ENCODE peak calls at places on chromosomes 3 and 15, in five cellular contexts. F is sciatic nerve, E is posterior cingulate gyrus, L is heart left ventricle, V is T-helper 9 cell. J is an unnamed sample.

GRCh38 chr15:63446260-63446659 is 58.1 kb upstream of the USP3 start:
- DNase-seq in F (no peak), E (no peak), L (no peak), V (no peak), J (no peak)

GRCh38 chr15:88072598-88073385 is 183.7 kb downstream of the NTRK3 start:
- DNase-seq in F (no peak), E (no peak), L (no peak), V (no peak), J (no peak)

GRCh38 chr3:183591881-183592521 is 36.5 kb upstream of the KLHL6 start:
- DNase-seq in F (no peak), E (no peak), L (no peak), V (no peak), J (no peak)

GRCh38 chr15:74841761-74842385 is 1.1 kb downstream of the ULK3 start:
- DNase-seq in F (no peak), E (no peak), L (no peak), V (no peak), J (no peak)

GRCh38 chr3:72969766-72970165 is 26.8 kb upstream of the PPP4R2 start:
- DNase-seq in F (no peak), E (no peak), L (no peak), V (no peak), J (no peak)

GRCh38 chr3:167467848-167468611 is 5.8 kb downstream of the SERPINI2 start:
- DNase-seq in F (no peak), E (no peak), L (no peak), V (no peak), J (no peak)

GRCh38 chr3:133730993-133731392 is 15.2 kb upstream of the TF start:
- DNase-seq in F (no peak), E (no peak), L (no peak), V (no peak), J (no peak)

GRCh38 chr3:158127250-158128219 is 17.6 kb downstream of the RSRC1 start:
- DNase-seq in F (no peak), E (no peak), L (no peak), V (no peak), J (no peak)

GRCh38 chr15:42151736-42152135 is 4.7 kb downstream of the PLA2G4F start:
- DNase-seq in F (peak; percentile 59), E (peak; percentile 14), L (no peak), V (no peak), J (no peak)

GRCh38 chr15:31208804-31209203 is 107.3 kb upstream of the TRPM1 start:
- DNase-seq in F (no peak), E (no peak), L (no peak), V (no peak), J (no peak)

GRCh38 chr15:96344120-96344705 is 13.7 kb downstream of the NR2F2 start:
- DNase-seq in F (peak; percentile 62), E (no peak), L (no peak), V (no peak), J (no peak)

GRCh38 chr15:64701051-64701450 is 74.3 kb downstream of the RBPMS2 start:
- DNase-seq in F (no peak), E (no peak), L (no peak), V (no peak), J (no peak)

GRCh38 chr3:16513141-16514020 is at the start of gene RFTN1:
- DNase-seq in F (peak; percentile 78), E (peak; percentile 80), L (peak; percentile 67), V (peak; percentile 29), J (peak; percentile 57)

GRCh38 chr3:28680050-28680449 is 331.4 kb upstream of the AZI2 start:
- DNase-seq in F (no peak), E (no peak), L (no peak), V (no peak), J (no peak)

GRCh38 chr15:39403674-39404117 is 177.2 kb upstream of the THBS1 start:
- DNase-seq in F (no peak), E (no peak), L (no peak), V (no peak), J (no peak)

GRCh38 chr15:68806220-68807105 is 14.2 kb downstream of the ANP32A start:
- DNase-seq in F (no peak), E (peak; percentile 78), L (no peak), V (no peak), J (no peak)

GRCh38 chr15:27623149-27623548 is 476.0 kb downstream of the OCA2 start:
- DNase-seq in F (no peak), E (no peak), L (no peak), V (no peak), J (no peak)

GRCh38 chr3:174191380-174191779 is 667.8 kb upstream of the NAALADL2 start:
- DNase-seq in F (no peak), E (no peak), L (no peak), V (no peak), J (no peak)

GRCh38 chr15:27271258-27271657 is 300.3 kb downstream of the GABRG3 start:
- DNase-seq in F (no peak), E (no peak), L (no peak), V (no peak), J (no peak)

GRCh38 chr15:88396382-88396781 is 70.8 kb downstream of the MRPL46 start:
- DNase-seq in F (no peak), E (no peak), L (no peak), V (no peak), J (no peak)

GRCh38 chr15:38079236-38079635 is 144.8 kb downstream of the TMCO5A start:
- DNase-seq in F (no peak), E (no peak), L (no peak), V (no peak), J (no peak)

GRCh38 chr3:56976666-56977560 is 83.6 kb upstream of the SPATA12 start:
- DNase-seq in F (no peak), E (peak; percentile 89), L (no peak), V (no peak), J (peak; percentile 65)

GRCh38 chr3:99929409-99930139 is 111.9 kb downstream of the CMSS1 start:
- DNase-seq in F (peak; percentile 77), E (peak; percentile 67), L (peak; percentile 23), V (no peak), J (peak; percentile 75)

GRCh38 chr15:66700412-66700801 is 1.6 kb upstream of the SMAD6 start:
- DNase-seq in F (no peak), E (no peak), L (no peak), V (no peak), J (no peak)

GRCh38 chr3:165193392-165194268 is 2.6 kb downstream of the SLITRK3 start:
- DNase-seq in F (no peak), E (peak; percentile 70), L (no peak), V (no peak), J (no peak)

GRCh38 chr15:29554531-29554930 is 267.7 kb downstream of the TJP1 start:
- DNase-seq in F (peak; percentile 66), E (no peak), L (no peak), V (no peak), J (no peak)

GRCh38 chr15:67601008-67601620 is 58.6 kb downstream of the MAP2K5 start:
- DNase-seq in F (no peak), E (no peak), L (no peak), V (no peak), J (no peak)

GRCh38 chr3:112751564-112751963 is 95.1 kb downstream of the CD200R1L start:
- DNase-seq in F (no peak), E (no peak), L (no peak), V (no peak), J (no peak)

GRCh38 chr3:9183011-9183410 is 66.4 kb downstream of the SRGAP3 start:
- DNase-seq in F (no peak), E (peak; percentile 82), L (no peak), V (no peak), J (no peak)

GRCh38 chr3:48128779-48129178 is 59.4 kb downstream of the CDC25A start:
- DNase-seq in F (no peak), E (no peak), L (no peak), V (no peak), J (no peak)

GRCh38 chr15:63196846-63197245 is 7.4 kb downstream of the RAB8B start:
- DNase-seq in F (no peak), E (no peak), L (no peak), V (no peak), J (no peak)

GRCh38 chr3:189316296-189317019 is 144.7 kb downstream of the TPRG1 start:
- DNase-seq in F (no peak), E (no peak), L (no peak), V (no peak), J (no peak)

GRCh38 chr3:44893097-44893496 is 18.7 kb downstream of the TGM4 start:
- DNase-seq in F (no peak), E (no peak), L (no peak), V (no peak), J (no peak)